ENCODE peak calls at places on chromosome 1, in seven cellular contexts. One of them, this sample, is unnamed.

GRCh38 chr1:244436336-244437102 is 15.2 kb downstream of the ADSS2 start:
- DNase-seq in NCI-H69: no peak
- DNase-seq in CMK: no peak
- DNase-seq in RPMI7951: no peak
- DNase-seq in HuH-7.5: no peak
- DNase-seq in Caco-2: no peak
- DNase-seq in activated CD8-positive, alpha-beta memory T cell treated with anti-CD3 and anti-CD28 coated beads for 24 hours: no peak
- DNase-seq in this sample: no peak

GRCh38 chr1:63304410-63304809 is 18.0 kb upstream of the FOXD3 start:
- DNase-seq in NCI-H69: no peak
- DNase-seq in CMK: no peak
- DNase-seq in RPMI7951: no peak
- DNase-seq in HuH-7.5: no peak
- DNase-seq in Caco-2: no peak
- DNase-seq in activated CD8-positive, alpha-beta memory T cell treated with anti-CD3 and anti-CD28 coated beads for 24 hours: no peak
- DNase-seq in this sample: no peak

GRCh38 chr1:173330149-173330951 is 123.2 kb upstream of the TNFSF4 start:
- DNase-seq in NCI-H69: no peak
- DNase-seq in CMK: no peak
- DNase-seq in RPMI7951: peak
- DNase-seq in HuH-7.5: no peak
- DNase-seq in Caco-2: no peak
- DNase-seq in activated CD8-positive, alpha-beta memory T cell treated with anti-CD3 and anti-CD28 coated beads for 24 hours: no peak
- DNase-seq in this sample: no peak

GRCh38 chr1:4957027-4957426 is 302.6 kb downstream of the AJAP1 start:
- DNase-seq in NCI-H69: no peak
- DNase-seq in CMK: no peak
- DNase-seq in RPMI7951: no peak
- DNase-seq in HuH-7.5: no peak
- DNase-seq in Caco-2: no peak
- DNase-seq in activated CD8-positive, alpha-beta memory T cell treated with anti-CD3 and anti-CD28 coated beads for 24 hours: no peak
- DNase-seq in this sample: no peak

GRCh38 chr1:15691434-15692032 is 7.4 kb downstream of the PLEKHM2 start:
- DNase-seq in NCI-H69: no peak
- DNase-seq in CMK: no peak
- DNase-seq in RPMI7951: no peak
- DNase-seq in HuH-7.5: no peak
- DNase-seq in Caco-2: no peak
- DNase-seq in activated CD8-positive, alpha-beta memory T cell treated with anti-CD3 and anti-CD28 coated beads for 24 hours: no peak
- DNase-seq in this sample: no peak

GRCh38 chr1:27418326-27418761 is 25.9 kb downstream of the GPR3 start:
- DNase-seq in NCI-H69: no peak
- DNase-seq in CMK: no peak
- DNase-seq in RPMI7951: peak
- DNase-seq in HuH-7.5: no peak
- DNase-seq in Caco-2: no peak
- DNase-seq in activated CD8-positive, alpha-beta memory T cell treated with anti-CD3 and anti-CD28 coated beads for 24 hours: no peak
- DNase-seq in this sample: no peak

GRCh38 chr1:17013598-17014320 is 2.0 kb upstream of the ATP13A2 start:
- DNase-seq in NCI-H69: no peak
- DNase-seq in CMK: peak
- DNase-seq in RPMI7951: peak
- DNase-seq in HuH-7.5: peak
- DNase-seq in Caco-2: peak
- DNase-seq in activated CD8-positive, alpha-beta memory T cell treated with anti-CD3 and anti-CD28 coated beads for 24 hours: no peak
- DNase-seq in this sample: no peak

GRCh38 chr1:153375511-153375910 is at the start of gene S100A12:
- DNase-seq in NCI-H69: no peak
- DNase-seq in CMK: no peak
- DNase-seq in RPMI7951: peak
- DNase-seq in HuH-7.5: no peak
- DNase-seq in Caco-2: no peak
- DNase-seq in activated CD8-positive, alpha-beta memory T cell treated with anti-CD3 and anti-CD28 coated beads for 24 hours: no peak
- DNase-seq in this sample: peak

GRCh38 chr1:68145418-68146126 is 86.8 kb downstream of the WLS start:
- DNase-seq in NCI-H69: no peak
- DNase-seq in CMK: no peak
- DNase-seq in RPMI7951: no peak
- DNase-seq in HuH-7.5: no peak
- DNase-seq in Caco-2: peak
- DNase-seq in activated CD8-positive, alpha-beta memory T cell treated with anti-CD3 and anti-CD28 coated beads for 24 hours: no peak
- DNase-seq in this sample: no peak

GRCh38 chr1:160708118-160708517 is 3.5 kb downstream of the CD48 start:
- DNase-seq in NCI-H69: no peak
- DNase-seq in CMK: no peak
- DNase-seq in RPMI7951: no peak
- DNase-seq in HuH-7.5: no peak
- DNase-seq in Caco-2: no peak
- DNase-seq in activated CD8-positive, alpha-beta memory T cell treated with anti-CD3 and anti-CD28 coated beads for 24 hours: no peak
- DNase-seq in this sample: no peak

GRCh38 chr1:224368409-224368808 is 11.7 kb downstream of the CNIH4 start:
- DNase-seq in NCI-H69: no peak
- DNase-seq in CMK: no peak
- DNase-seq in RPMI7951: no peak
- DNase-seq in HuH-7.5: no peak
- DNase-seq in Caco-2: no peak
- DNase-seq in activated CD8-positive, alpha-beta memory T cell treated with anti-CD3 and anti-CD28 coated beads for 24 hours: no peak
- DNase-seq in this sample: no peak

GRCh38 chr1:60866251-60866650 is 216.1 kb upstream of the NFIA start:
- DNase-seq in NCI-H69: no peak
- DNase-seq in CMK: no peak
- DNase-seq in RPMI7951: no peak
- DNase-seq in HuH-7.5: no peak
- DNase-seq in Caco-2: no peak
- DNase-seq in activated CD8-positive, alpha-beta memory T cell treated with anti-CD3 and anti-CD28 coated beads for 24 hours: no peak
- DNase-seq in this sample: no peak

GRCh38 chr1:39269791-39270342 is 65.4 kb downstream of the MACF1 start:
- DNase-seq in NCI-H69: peak
- DNase-seq in CMK: no peak
- DNase-seq in RPMI7951: no peak
- DNase-seq in HuH-7.5: no peak
- DNase-seq in Caco-2: peak
- DNase-seq in activated CD8-positive, alpha-beta memory T cell treated with anti-CD3 and anti-CD28 coated beads for 24 hours: no peak
- DNase-seq in this sample: no peak

GRCh38 chr1:204172404-204173049 is 6.4 kb upstream of the REN start:
- DNase-seq in NCI-H69: no peak
- DNase-seq in CMK: no peak
- DNase-seq in RPMI7951: no peak
- DNase-seq in HuH-7.5: no peak
- DNase-seq in Caco-2: no peak
- DNase-seq in activated CD8-positive, alpha-beta memory T cell treated with anti-CD3 and anti-CD28 coated beads for 24 hours: no peak
- DNase-seq in this sample: no peak

GRCh38 chr1:61083799-61084385 is 1.5 kb downstream of the NFIA start:
- DNase-seq in NCI-H69: peak
- DNase-seq in CMK: no peak
- DNase-seq in RPMI7951: no peak
- DNase-seq in HuH-7.5: no peak
- DNase-seq in Caco-2: no peak
- DNase-seq in activated CD8-positive, alpha-beta memory T cell treated with anti-CD3 and anti-CD28 coated beads for 24 hours: no peak
- DNase-seq in this sample: no peak

GRCh38 chr1:8133657-8134430 is 107.7 kb upstream of the ERRFI1 start:
- DNase-seq in NCI-H69: no peak
- DNase-seq in CMK: no peak
- DNase-seq in RPMI7951: peak
- DNase-seq in HuH-7.5: no peak
- DNase-seq in Caco-2: no peak
- DNase-seq in activated CD8-positive, alpha-beta memory T cell treated with anti-CD3 and anti-CD28 coated beads for 24 hours: no peak
- DNase-seq in this sample: no peak

GRCh38 chr1:202794049-202794725 is 14.0 kb downstream of the KDM5B start:
- DNase-seq in NCI-H69: no peak
- DNase-seq in CMK: no peak
- DNase-seq in RPMI7951: peak
- DNase-seq in HuH-7.5: no peak
- DNase-seq in Caco-2: no peak
- DNase-seq in activated CD8-positive, alpha-beta memory T cell treated with anti-CD3 and anti-CD28 coated beads for 24 hours: no peak
- DNase-seq in this sample: no peak

This sample was measured in endodermal cell.